ENCODE peak calls at places on chromosomes 6 and 20, in ten cellular contexts. K is foreskin keratinocyte, L is lower lobe of right lung, P is kidney epithelial cell, W is GM23338, Z is AG09319, H is GM12878, E is upper lobe of right lung, D is HL-60, T is esophagus squamous epithelium. Q is an unnamed sample.
A peak's percentile ranks its signal among the peaks of the same experiment; 100 is the strongest.

GRCh38 chr6:43952746-43953145 is 174.5 kb downstream of the MRPL14 start:
- DNase-seq in K (no peak), L (no peak), P (no peak), W (no peak), Z (no peak), H (no peak), E (no peak), D (peak; percentile 48), T (no peak), Q (no peak)

GRCh38 chr6:110462884-110463481 is 13.4 kb downstream of the SLC22A16 start:
- DNase-seq in K (no peak), L (no peak), P (no peak), W (no peak), Z (no peak), H (no peak), E (no peak), D (no peak), T (no peak), Q (no peak)

GRCh38 chr6:88705601-88706000 is 257.8 kb downstream of the RNGTT start:
- DNase-seq in K (no peak), L (no peak), P (no peak), W (no peak), Z (no peak), H (peak; percentile 81), E (no peak), D (no peak), T (no peak), Q (no peak)

GRCh38 chr6:33858053-33858475 is 54.3 kb upstream of the MLN start:
- DNase-seq in K (no peak), L (no peak), P (no peak), W (no peak), Z (no peak), H (no peak), E (no peak), D (no peak), T (no peak), Q (no peak)

GRCh38 chr6:75855047-75855446 is 106.0 kb downstream of the MYO6 start:
- DNase-seq in K (no peak), L (no peak), P (peak; percentile 12), W (peak; percentile 87), Z (peak; percentile 32), H (no peak), E (no peak), D (no peak), T (no peak), Q (no peak)

GRCh38 chr6:42618686-42619085 is 54.9 kb downstream of the UBR2 start:
- DNase-seq in K (no peak), L (no peak), P (no peak), W (peak; percentile 50), Z (peak; percentile 67), H (no peak), E (no peak), D (no peak), T (no peak), Q (no peak)

GRCh38 chr6:114611696-114612095 is 268.9 kb upstream of the HS3ST5 start:
- DNase-seq in K (peak; percentile 20), L (no peak), P (no peak), W (no peak), Z (no peak), H (no peak), E (no peak), D (no peak), T (no peak), Q (no peak)

GRCh38 chr6:2140438-2141128 is 104.8 kb downstream of the GMDS start:
- DNase-seq in K (no peak), L (no peak), P (no peak), W (peak; percentile 84), Z (no peak), H (no peak), E (no peak), D (no peak), T (no peak), Q (no peak)

GRCh38 chr6:143174516-143174915 is 113.8 kb downstream of the AIG1 start:
- DNase-seq in K (no peak), L (no peak), P (no peak), W (no peak), Z (no peak), H (no peak), E (no peak), D (no peak), T (no peak), Q (no peak)

GRCh38 chr6:54335871-54336270 is 27.6 kb downstream of the TINAG start:
- DNase-seq in K (peak; percentile 88), L (no peak), P (peak; percentile 91), W (peak; percentile 34), Z (peak; percentile 80), H (no peak), E (no peak), D (no peak), T (no peak), Q (no peak)

GRCh38 chr20:20003088-20003954 is 13.8 kb upstream of the NAA20 start:
- DNase-seq in K (no peak), L (no peak), P (no peak), W (no peak), Z (no peak), H (no peak), E (no peak), D (peak; percentile 77), T (no peak), Q (peak; percentile 73)

GRCh38 chr6:166305562-166306117 is 2.6 kb downstream of the PRR18 start:
- DNase-seq in K (no peak), L (no peak), P (no peak), W (no peak), Z (no peak), H (no peak), E (no peak), D (no peak), T (no peak), Q (no peak)

GRCh38 chr6:36347635-36348034 is 10.9 kb upstream of the BNIP5 start:
- DNase-seq in K (no peak), L (no peak), P (no peak), W (no peak), Z (no peak), H (no peak), E (no peak), D (no peak), T (no peak), Q (no peak)

GRCh38 chr6:160837146-160837545 is 135.1 kb downstream of the PLG start:
- DNase-seq in K (no peak), L (no peak), P (no peak), W (peak; percentile 6), Z (no peak), H (no peak), E (no peak), D (no peak), T (no peak), Q (no peak)

GRCh38 chr20:37226889-37227288 is 34.7 kb downstream of the GHRH start:
- DNase-seq in K (no peak), L (no peak), P (no peak), W (no peak), Z (peak; percentile 54), H (no peak), E (no peak), D (no peak), T (no peak), Q (no peak)

GRCh38 chr20:44886276-44886671 is 769 bp downstream of the YWHAB start:
- DNase-seq in K (no peak), L (no peak), P (no peak), W (peak; percentile 13), Z (no peak), H (no peak), E (no peak), D (no peak), T (no peak), Q (no peak)

GRCh38 chr20:37692447-37693166 is 1.2 kb upstream of the CTNNBL1 start:
- DNase-seq in K (no peak), L (no peak), P (no peak), W (no peak), Z (no peak), H (no peak), E (no peak), D (no peak), T (no peak), Q (no peak)

GRCh38 chr6:4162345-4162744 is 27.0 kb upstream of the ECI2 start:
- DNase-seq in K (no peak), L (no peak), P (no peak), W (no peak), Z (no peak), H (no peak), E (no peak), D (no peak), T (no peak), Q (no peak)

GRCh38 chr20:43554369-43554768 is 4.5 kb upstream of the SGK2 start:
- DNase-seq in K (no peak), L (no peak), P (no peak), W (no peak), Z (no peak), H (no peak), E (no peak), D (no peak), T (no peak), Q (no peak)

GRCh38 chr6:52286798-52287432 is 2.4 kb upstream of the MCM3 start:
- DNase-seq in K (peak; percentile 14), L (peak; percentile 87), P (no peak), W (peak; percentile 85), Z (no peak), H (no peak), E (peak; percentile 78), D (no peak), T (no peak), Q (no peak)
- TF ChIP-seq CTCF in K (peak; percentile 86), L (peak; percentile 70), P (peak; percentile 89), W (peak; percentile 94), Z (peak; percentile 71), H (peak; percentile 72), E (peak; percentile 71), D (peak; percentile 65), T (peak; percentile 48), Q (peak; percentile 71)

DNA sequence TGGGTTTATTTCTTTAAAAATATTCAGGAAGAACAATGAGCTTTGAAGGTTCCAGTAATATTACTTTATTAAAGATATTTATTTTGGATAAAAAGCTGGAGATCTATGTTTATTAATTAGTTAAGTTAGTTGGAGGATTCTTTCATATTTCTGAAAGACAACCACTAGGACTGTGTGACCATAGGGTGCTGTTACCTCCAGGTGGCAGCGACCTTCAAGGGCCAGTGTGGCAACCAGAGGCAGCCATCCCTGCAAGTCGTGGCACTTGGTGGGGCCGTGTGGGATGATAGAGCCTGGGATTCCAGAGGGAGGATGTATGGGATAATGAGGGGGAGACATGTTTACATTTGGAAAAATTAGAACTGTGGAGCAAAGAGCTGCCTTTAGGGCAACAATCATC is 95.5 kb upstream of the SCP2D1 start:
- DNase-seq in K (no peak), L (no peak), P (no peak), W (peak; percentile 25), Z (no peak), H (no peak), E (no peak), D (no peak), T (no peak), Q (no peak)
- TF ChIP-seq CTCF in K (peak; percentile 23), L (no peak), P (no peak), W (peak; percentile 30), Z (no peak), H (peak; percentile 36), E (peak; percentile 6), D (no peak), T (no peak), Q (no peak)

GRCh38 chr6:30612213-30612612 is 4.8 kb downstream of the PPP1R10 start:
- DNase-seq in K (no peak), L (no peak), P (no peak), W (no peak), Z (no peak), H (no peak), E (no peak), D (no peak), T (no peak), Q (no peak)
- TF ChIP-seq CTCF in K (peak; percentile 62), L (peak; percentile 21), P (peak; percentile 43), W (peak; percentile 30), Z (peak; percentile 43), H (peak; percentile 8), E (peak; percentile 41), D (no peak), T (peak; percentile 19), Q (no peak)

GRCh38 chr20:59656417-59656816 is 52.1 kb downstream of the PHACTR3 start:
- DNase-seq in K (no peak), L (no peak), P (no peak), W (no peak), Z (no peak), H (no peak), E (no peak), D (no peak), T (no peak), Q (no peak)
- TF ChIP-seq CTCF in K (no peak), L (no peak), P (no peak), W (no peak), Z (no peak), H (no peak), E (no peak), D (no peak), T (no peak), Q (no peak)